ENCODE peak calls at places on chromosomes 3 and 15, in six cellular contexts. S is K562, R is HepG2, N is SK-N-SH, K is H1, Z is GM12878. I is an unnamed sample.

GRCh38 chr3:4588410-4588809 is 95.3 kb downstream of the ITPR1 start:
- DNase-seq in N (no peak), R (no peak), K (no peak), S (no peak), Z (no peak), I (no peak)

GRCh38 chr3:18747383-18747782 is 322.2 kb upstream of the SATB1 start:
- DNase-seq in R (no peak), K (no peak), Z (no peak), N (no peak), S (no peak), I (no peak)

GRCh38 chr3:110711851-110712396 is 359.7 kb upstream of the NECTIN3 start:
- DNase-seq in N (no peak), Z (no peak), R (no peak), S (no peak), K (no peak), I (no peak)

GRCh38 chr3:194640829-194641228 is 7.6 kb upstream of the TMEM44 start:
- DNase-seq in Z (no peak), S (peak), R (peak), K (no peak), N (no peak), I (no peak)

GRCh38 chr3:11558002-11558401 is 85.7 kb downstream of the VGLL4 start:
- DNase-seq in N (no peak), R (no peak), Z (no peak), K (no peak), S (no peak), I (no peak)

GRCh38 chr15:78206326-78207109 is 27.8 kb downstream of the ACSBG1 start:
- DNase-seq in S (no peak), R (no peak), K (peak), Z (no peak), N (no peak), I (no peak)

GRCh38 chr15:71080166-71080565 is 35.1 kb upstream of the THSD4 start:
- DNase-seq in N (no peak), K (no peak), R (no peak), S (no peak), Z (no peak), I (no peak)

GRCh38 chr3:126553284-126553811 is 5.4 kb downstream of the C3orf22 start:
- DNase-seq in S (no peak), Z (no peak), K (no peak), R (no peak), N (peak), I (no peak)

GRCh38 chr15:59018833-59019232 is 31.4 kb downstream of the RNF111 start:
- DNase-seq in N (no peak), S (no peak), R (no peak), Z (no peak), K (no peak), I (no peak)

GRCh38 chr3:32413845-32414526 is 22.3 kb downstream of the CMTM7 start:
- DNase-seq in Z (no peak), S (no peak), K (no peak), N (no peak), R (no peak), I (no peak)

GRCh38 chr3:18580268-18580667 is 155.1 kb upstream of the SATB1 start:
- DNase-seq in S (no peak), N (no peak), K (no peak), Z (no peak), R (no peak), I (no peak)

GRCh38 chr3:23886311-23886710 is 30.5 kb downstream of the NKIRAS1 start:
- DNase-seq in S (no peak), K (no peak), N (no peak), R (no peak), Z (no peak), I (no peak)

GRCh38 chr15:47586653-47587224 is 130.6 kb upstream of the SEMA6D start:
- DNase-seq in Z (no peak), K (no peak), R (no peak), S (no peak), N (no peak), I (no peak)

GRCh38 chr3:183807329-183807728 is 18.0 kb downstream of the MAP6D1 start:
- DNase-seq in S (no peak), K (no peak), N (no peak), Z (no peak), R (no peak), I (no peak)

GRCh38 chr3:146164071-146164470 is 3.1 kb upstream of the PLOD2 start:
- DNase-seq in K (no peak), R (no peak), S (no peak), Z (no peak), N (no peak), I (peak)

GRCh38 chr3:195208183-195208582 is 62.8 kb downstream of the XXYLT1 start:
- DNase-seq in S (no peak), N (no peak), R (no peak), Z (peak), K (peak), I (no peak)

GRCh38 chr15:101326462-101327146 is 31.6 kb upstream of the SNRPA1 start:
- DNase-seq in K (no peak), N (no peak), Z (no peak), R (no peak), S (no peak), I (no peak)

GRCh38 chr3:14839236-14839635 is 20.5 kb downstream of the FGD5 start:
- DNase-seq in Z (no peak), S (no peak), K (no peak), R (no peak), N (peak), I (no peak)

GRCh38 chr15:77784361-77785292 is 151.9 kb upstream of the LINGO1 start:
- DNase-seq in S (peak), R (peak), K (peak), N (peak), Z (no peak), I (peak)

GRCh38 chr3:153290278-153291015 is 128.4 kb downstream of the RAP2B start:
- DNase-seq in S (peak), N (no peak), R (no peak), K (no peak), Z (no peak), I (peak)

GRCh38 chr3:183698318-183698731 is 728 bp downstream of the YEATS2 start:
- DNase-seq in R (no peak), N (peak), K (no peak), S (peak), Z (no peak), I (peak)

GRCh38 chr3:47892284-47892683 is 89.3 kb downstream of the DHX30 start:
- DNase-seq in Z (no peak), R (no peak), K (no peak), N (no peak), S (no peak), I (no peak)

GRCh38 chr3:94671078-94671477 is 608.2 kb downstream of the NSUN3 start:
- DNase-seq in S (no peak), Z (no peak), N (no peak), K (no peak), R (no peak), I (no peak)

GRCh38 chr15:73357999-73358665 is 10.6 kb downstream of the HCN4 start:
- DNase-seq in N (no peak), R (peak), K (no peak), Z (no peak), S (no peak), I (no peak)

GRCh38 chr15:23759964-23760363 is 72.9 kb upstream of the NDN start:
- DNase-seq in Z (no peak), N (no peak), K (no peak), S (no peak), R (no peak), I (no peak)
- TF ChIP-seq CHD2 in Z (no peak), N (no peak), K (no peak), S (no peak), R (no peak), I (no peak)

DNA sequence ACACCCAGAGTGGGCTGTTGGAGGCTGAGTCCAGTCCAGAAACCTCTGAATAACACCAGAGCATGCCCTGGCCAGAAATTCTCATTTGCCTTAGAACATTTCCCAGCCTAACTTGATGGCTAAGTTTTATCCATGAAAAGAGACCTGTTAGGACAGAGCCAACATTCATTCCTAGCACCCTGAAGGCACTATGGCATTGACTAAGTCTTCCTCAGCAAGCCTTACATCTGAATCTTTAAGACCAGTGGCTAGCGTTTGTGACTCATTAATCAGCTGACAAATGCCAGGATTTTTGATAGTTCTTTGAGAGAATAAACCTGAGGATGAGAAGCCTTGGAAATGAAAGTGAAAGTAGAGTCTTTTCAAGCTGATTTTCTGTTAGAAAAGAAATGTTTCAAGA is 1087.1 kb upstream of the ALCAM start:
- DNase-seq in N (no peak), S (no peak), K (no peak), R (no peak), Z (no peak), I (no peak)
- TF ChIP-seq CHD2 in N (no peak), S (no peak), K (no peak), R (no peak), Z (no peak), I (no peak)

GRCh38 chr3:149385617-149386298 is 8.3 kb upstream of the TM4SF1 start:
- DNase-seq in Z (no peak), S (no peak), N (no peak), K (no peak), R (peak), I (no peak)
- TF ChIP-seq CHD2 in Z (no peak), S (no peak), N (no peak), K (no peak), R (no peak), I (no peak)

DNA sequence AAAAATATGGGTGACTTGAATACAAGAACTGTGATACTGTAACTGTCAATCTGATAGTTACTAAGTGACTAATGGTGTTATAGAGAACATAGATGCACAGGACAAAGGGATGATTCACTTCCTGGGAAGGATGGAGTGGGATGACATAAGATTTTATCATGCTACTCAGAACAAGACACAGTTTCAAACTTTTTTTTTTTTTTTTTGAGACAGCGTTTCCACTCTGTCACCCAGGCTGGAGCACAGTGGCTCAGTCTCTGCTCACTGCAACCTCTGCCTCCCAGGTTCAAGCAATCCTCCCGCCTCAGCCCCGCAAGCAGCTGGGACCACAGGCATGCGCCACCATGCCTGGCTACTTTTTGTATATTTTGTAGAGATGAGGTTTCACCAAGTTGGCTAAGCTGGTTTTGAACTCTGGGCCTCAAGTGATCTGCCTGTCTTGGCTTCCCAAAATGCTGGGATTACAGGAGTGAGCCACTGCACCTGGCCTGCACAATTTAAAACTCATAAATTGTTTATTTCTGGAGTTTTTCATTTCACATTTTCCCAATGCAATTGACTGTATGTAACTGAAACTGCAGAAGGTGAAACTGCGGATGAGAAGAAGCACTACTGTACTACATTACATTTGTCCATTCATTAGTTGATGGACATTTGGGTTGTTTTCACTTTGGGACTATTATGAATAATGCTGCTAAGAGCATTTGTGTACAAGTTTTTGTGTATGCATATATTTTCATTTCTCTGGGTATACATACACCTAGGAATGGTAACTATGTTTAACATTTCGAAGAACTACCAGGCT is 40.6 kb downstream of the ADIPOQ start:
- DNase-seq in Z (no peak), S (peak), N (peak), R (peak), K (no peak), I (peak)
- TF ChIP-seq CHD2 in Z (no peak), S (no peak), N (no peak), R (no peak), K (no peak), I (no peak)

GRCh38 chr3:188083011-188083410 is 70.9 kb upstream of the LPP start:
- DNase-seq in S (no peak), N (no peak), K (no peak), Z (no peak), R (peak), I (no peak)
- TF ChIP-seq CHD2 in S (no peak), N (no peak), K (no peak), Z (no peak), R (no peak), I (no peak)

DNA sequence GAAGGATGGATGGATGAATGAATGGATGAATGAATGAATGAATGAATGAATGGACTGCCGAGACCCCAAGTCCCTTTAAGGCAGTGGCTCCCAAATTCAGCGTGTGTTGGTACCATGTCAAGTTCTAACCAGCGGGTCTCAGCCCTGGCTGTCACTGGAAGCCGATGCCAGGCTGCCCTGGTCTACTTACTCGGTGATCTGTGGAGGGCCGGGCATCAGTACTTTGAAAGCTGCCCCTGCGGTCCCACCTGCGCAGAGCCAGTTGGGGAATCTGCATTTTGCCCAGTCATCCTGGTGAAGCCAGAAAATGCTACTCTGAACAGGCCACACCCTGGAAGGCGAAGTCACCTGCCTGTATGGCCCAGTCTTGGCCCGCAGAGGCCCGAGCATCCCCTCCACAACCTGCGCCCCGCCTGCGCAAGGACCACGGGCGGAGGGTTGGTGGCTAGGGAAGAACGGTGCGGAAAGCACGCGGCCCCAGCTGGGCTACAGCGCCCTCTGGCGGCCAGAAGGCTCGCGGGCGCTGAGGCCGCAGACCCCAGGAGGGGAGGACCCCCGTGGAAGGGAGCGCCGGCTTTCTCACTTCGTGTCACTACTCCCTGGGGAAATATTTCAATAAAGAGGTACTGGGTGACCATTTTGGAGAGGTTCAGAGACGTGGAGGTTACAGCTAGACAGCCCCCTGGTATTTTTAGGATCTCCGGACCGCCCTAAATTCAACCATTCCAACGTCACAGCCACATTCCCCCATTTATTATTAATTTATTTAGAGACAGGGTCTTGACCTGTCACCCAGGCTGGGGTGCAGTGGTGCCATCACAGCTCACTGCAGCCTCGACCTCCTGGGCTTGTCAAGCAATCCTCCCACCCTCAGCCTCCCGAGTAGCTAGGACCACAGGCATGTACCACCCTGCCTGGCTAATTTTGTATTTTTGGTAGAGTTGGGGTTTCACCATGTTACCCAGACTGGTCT is 34.9 kb downstream of the PRKCD start:
- DNase-seq in R (no peak), K (peak), Z (no peak), S (peak), N (peak), I (peak)
- TF ChIP-seq CHD2 in R (no peak), K (no peak), Z (peak), S (no peak), N (peak), I (no peak)

DNA sequence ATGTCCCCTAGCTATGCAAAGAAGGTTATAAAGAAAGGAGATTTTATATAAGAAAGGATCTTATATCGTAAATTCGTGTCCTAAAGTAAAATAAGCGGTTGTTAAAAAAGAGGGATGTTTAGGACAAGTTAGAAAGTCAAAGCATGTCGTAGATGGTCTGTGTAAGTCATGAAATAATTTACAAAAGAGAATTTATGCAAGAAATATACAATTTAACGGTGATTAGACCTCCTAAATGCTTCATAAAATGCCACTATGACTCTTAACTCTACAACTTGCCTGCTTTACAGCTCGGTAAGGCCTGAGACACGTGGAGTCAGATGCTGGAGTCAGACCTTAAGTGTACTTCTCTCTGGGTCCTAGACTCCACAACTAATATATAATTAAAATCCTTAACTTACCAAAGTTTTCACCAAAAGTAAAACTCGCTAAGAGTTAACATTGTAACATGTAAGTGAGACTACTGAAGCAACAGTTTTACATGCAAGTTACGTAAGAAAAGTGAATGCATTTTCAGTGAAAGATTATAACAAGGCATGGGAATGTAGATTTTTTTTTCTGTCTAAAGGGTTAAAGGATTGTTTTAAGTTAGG is 13.3 kb upstream of the SRPRB start:
- DNase-seq in N (no peak), Z (no peak), K (no peak), R (no peak), S (no peak), I (peak)
- TF ChIP-seq CHD2 in N (no peak), Z (no peak), K (no peak), R (no peak), S (no peak), I (no peak)

GRCh38 chr15:85307687-85308045 is 72.7 kb upstream of the AKAP13 start:
- DNase-seq in S (no peak), R (no peak), Z (no peak), K (no peak), N (no peak), I (no peak)
- TF ChIP-seq CHD2 in S (no peak), R (no peak), Z (no peak), K (no peak), N (no peak), I (no peak)

GRCh38 chr3:158768361-158768787 is 33.5 kb upstream of the MFSD1 start:
- DNase-seq in K (peak), N (no peak), R (peak), Z (no peak), S (peak), I (peak)

GRCh38 chr3:158769519-158770253 is 32.2 kb upstream of the MFSD1 start:
- DNase-seq in Z (no peak), R (no peak), S (no peak), K (no peak), N (no peak), I (no peak)

GRCh38 chr3:158770254-158771017 is 31.4 kb upstream of the MFSD1 start:
- DNase-seq in N (no peak), R (no peak), S (no peak), Z (no peak), K (no peak), I (no peak)

GRCh38 chr3:158771018-158771350 is 30.9 kb upstream of the MFSD1 start:
- DNase-seq in R (no peak), S (no peak), N (no peak), Z (no peak), K (no peak), I (no peak)

GRCh38 chr3:158768881-158769518 is 32.9 kb upstream of the MFSD1 start:
- DNase-seq in Z (no peak), K (no peak), S (no peak), R (peak), N (no peak), I (peak)
- TF ChIP-seq CHD2 in Z (no peak), K (no peak), S (no peak), R (no peak), N (no peak), I (no peak)